ENCODE peak calls at places on chromosomes 12 and 14, in five cellular contexts. K is fibroblast of lung, P is coronary artery, V is endodermal cell, L is cardiac fibroblast. U is an unnamed sample.

GRCh38 chr12:77493311-77493710 is 337.4 kb upstream of the NAV3 start:
- DNase-seq in K (no peak), P (no peak), V (no peak), L (no peak), U (peak)

GRCh38 chr12:117980621-117981020 is 11.8 kb upstream of the KSR2 start:
- DNase-seq in K (no peak), P (no peak), V (no peak), L (no peak), U (no peak)

GRCh38 chr12:44837114-44837800 is 38.9 kb downstream of the NELL2 start:
- DNase-seq in K (no peak), P (no peak), V (no peak), L (no peak), U (no peak)

GRCh38 chr12:12449533-12450025 is 92.7 kb downstream of the BORCS5 start:
- DNase-seq in K (peak), P (no peak), V (no peak), L (peak), U (no peak)

GRCh38 chr12:113232232-113232615 is 11.0 kb downstream of the TPCN1 start:
- DNase-seq in K (no peak), P (no peak), V (no peak), L (no peak), U (no peak)

GRCh38 chr12:112685321-112685720 is 106.2 kb upstream of the RPH3A start:
- DNase-seq in K (no peak), P (no peak), V (no peak), L (no peak), U (no peak)

GRCh38 chr12:101732318-101732717 is 6.9 kb downstream of the SYCP3 start:
- DNase-seq in K (no peak), P (no peak), V (no peak), L (no peak), U (no peak)

GRCh38 chr12:108455706-108456105 is 59.4 kb upstream of the FICD start:
- DNase-seq in K (no peak), P (no peak), V (no peak), L (no peak), U (no peak)

GRCh38 chr14:59274991-59275391 is 86.5 kb downstream of the DAAM1 start:
- DNase-seq in K (no peak), P (no peak), V (no peak), L (no peak), U (no peak)

GRCh38 chr12:105481906-105482305 is 151.4 kb downstream of the C12orf75 start:
- DNase-seq in K (no peak), P (no peak), V (no peak), L (no peak), U (no peak)

GRCh38 chr12:15346488-15346887 is 24.2 kb downstream of the PTPRO start:
- DNase-seq in K (no peak), P (no peak), V (no peak), L (no peak), U (no peak)

GRCh38 chr14:31692376-31692781 is 131.2 kb downstream of the NUBPL start:
- DNase-seq in K (peak), P (no peak), V (no peak), L (peak), U (peak)

GRCh38 chr12:7162691-7163114 is 26.8 kb upstream of the PEX5 start:
- DNase-seq in K (no peak), P (no peak), V (peak), L (peak), U (peak)

GRCh38 chr12:116892318-116892717 is 11.1 kb upstream of the HRK start:
- DNase-seq in K (no peak), P (no peak), V (peak), L (no peak), U (no peak)

GRCh38 chr12:71201136-71201679 is 43.4 kb upstream of the TSPAN8 start:
- DNase-seq in K (no peak), P (no peak), V (no peak), L (no peak), U (no peak)

GRCh38 chr12:119302334-119303132 is 32.0 kb upstream of the CCDC60 start:
- DNase-seq in K (no peak), P (no peak), V (peak), L (no peak), U (no peak)

GRCh38 chr12:113874999-113875561 is 91.0 kb downstream of the RBM19 start:
- DNase-seq in K (peak), P (no peak), V (no peak), L (peak), U (peak)

GRCh38 chr12:18861287-18861858 is 123.5 kb downstream of the CAPZA3 start:
- DNase-seq in K (peak), P (no peak), V (no peak), L (peak), U (peak)

GRCh38 chr12:15851919-15852318 is 30.3 kb upstream of the STRAP start:
- DNase-seq in K (no peak), P (no peak), V (no peak), L (peak), U (no peak)

GRCh38 chr14:101462726-101463565 is 98.3 kb upstream of the DIO3 start:
- DNase-seq in K (no peak), P (peak), V (peak), L (no peak), U (no peak)

GRCh38 chr12:124482901-124483799 is 84.3 kb downstream of the NCOR2 start:
- DNase-seq in K (no peak), P (no peak), V (no peak), L (no peak), U (no peak)

GRCh38 chr12:11927311-11927935 is 143.3 kb upstream of the BCL2L14 start:
- DNase-seq in K (peak), P (no peak), V (peak), L (peak), U (peak)

GRCh38 chr14:90788031-90788430 is 28.2 kb downstream of the TTC7B start:
- DNase-seq in K (no peak), P (peak), V (peak), L (no peak), U (no peak)

GRCh38 chr14:37569729-37570128 is 25.3 kb downstream of the FOXA1 start:
- DNase-seq in K (no peak), P (no peak), V (no peak), L (no peak), U (no peak)

GRCh38 chr14:101002738-101003137 is 99.2 kb upstream of the RTL1 start:
- DNase-seq in K (no peak), P (no peak), V (no peak), L (no peak), U (no peak)

GRCh38 chr14:70622111-70622712 is 19.5 kb upstream of the TTC9 start:
- DNase-seq in K (peak), P (no peak), V (peak), L (peak), U (peak)

GRCh38 chr14:21106506-21107359 is 5.9 kb downstream of the TMEM253 start:
- DNase-seq in K (peak), P (peak), V (peak), L (peak), U (peak)
- H3K4me3 ChIP-seq in K (no peak), P (peak), V (no peak), L (no peak), U (no peak)

DNA sequence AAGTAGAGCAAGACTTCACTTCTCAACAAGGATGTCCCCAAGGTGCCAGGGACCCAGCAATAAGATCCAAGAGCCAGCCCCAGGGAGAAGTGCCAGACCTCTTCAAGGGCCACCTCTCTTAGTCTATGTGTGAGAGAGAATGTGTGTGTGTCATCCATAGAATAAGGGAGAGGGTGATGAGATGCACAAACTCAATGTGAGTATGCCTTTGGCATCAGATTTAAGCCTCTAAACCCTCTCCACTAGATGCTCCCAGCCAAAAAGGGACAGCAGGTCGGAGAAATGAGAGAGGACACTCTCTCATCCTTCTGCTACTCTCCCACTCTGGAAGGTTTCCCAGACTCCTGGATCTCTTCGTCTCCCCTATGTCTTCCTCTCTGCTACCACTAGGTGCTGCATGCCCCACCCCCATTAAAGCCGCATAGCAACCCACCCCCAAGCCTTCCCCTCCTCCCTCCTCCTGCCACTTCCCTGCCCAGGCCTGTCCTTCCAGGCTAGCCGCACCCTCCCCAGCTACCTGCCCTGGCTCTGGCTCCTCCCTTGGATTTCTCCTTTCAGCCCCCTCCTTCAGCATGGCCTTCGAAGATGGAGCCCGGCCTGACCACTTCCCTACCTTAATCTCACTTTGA is 7.6 kb downstream of the RARG start:
- DNase-seq in K (no peak), P (peak), V (peak), L (no peak), U (no peak)
- TF ChIP-seq CTCF in K (no peak), P (no peak), V (peak), L (peak), U (peak)

DNA sequence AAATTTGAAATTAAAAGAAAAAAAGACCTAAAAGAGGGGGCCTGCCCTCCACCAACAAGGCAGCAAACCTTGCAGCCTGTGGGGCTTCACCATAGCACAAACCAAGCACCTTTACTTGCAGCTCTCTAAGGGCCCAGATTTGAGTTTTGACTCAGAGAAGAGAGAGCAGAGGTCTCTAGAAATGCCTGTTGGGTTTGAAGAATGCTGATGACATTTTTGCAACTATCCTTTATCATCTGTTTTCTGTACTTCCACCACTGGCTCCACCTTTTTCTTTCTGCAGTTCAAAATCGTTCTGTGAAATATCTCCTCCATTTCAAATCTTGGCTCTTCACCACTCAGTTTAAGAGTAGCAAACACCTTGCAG is 83.8 kb upstream of the HMGA2 start:
- DNase-seq in K (no peak), P (no peak), V (no peak), L (no peak), U (no peak)
- H3K4me3 ChIP-seq in K (peak), P (peak), V (peak), L (peak), U (no peak)

DNA sequence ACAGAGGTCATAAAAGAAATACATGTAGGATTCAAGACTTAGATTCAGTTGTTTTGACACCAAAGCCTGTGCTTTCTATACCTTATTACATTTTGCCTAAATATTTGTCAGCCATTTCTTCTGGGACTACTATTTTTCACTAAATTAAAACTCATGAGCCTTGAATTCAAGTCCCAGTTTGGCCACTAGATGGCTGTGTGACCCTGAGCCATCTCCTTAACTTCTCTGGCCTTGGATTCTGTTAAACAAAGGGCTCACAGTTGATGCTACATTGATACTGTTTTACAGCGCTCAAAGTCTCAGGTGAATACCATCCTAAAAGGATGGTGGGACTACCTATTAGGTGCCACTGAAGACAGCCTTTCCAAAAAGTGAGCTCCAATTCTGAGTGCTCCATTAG is 39.6 kb upstream of the CCDC198 start:
- DNase-seq in K (peak), P (no peak), V (peak), L (peak), U (peak)
- TF ChIP-seq CTCF in K (peak), P (no peak), V (peak), L (peak), U (peak)

GRCh38 chr12:46276756-46277155 is 7.9 kb upstream of the SLC38A1 start:
- DNase-seq in K (no peak), P (no peak), V (no peak), L (no peak), U (no peak)
- H3K4me3 ChIP-seq in K (no peak), P (no peak), V (no peak), L (no peak), U (no peak)

GRCh38 chr12:55737581-55738112 is 5.3 kb upstream of the GDF11 start:
- DNase-seq in K (no peak), P (no peak), V (no peak), L (no peak), U (no peak)
- TF ChIP-seq CTCF in K (no peak), P (no peak), V (no peak), L (no peak), U (no peak)

DNA sequence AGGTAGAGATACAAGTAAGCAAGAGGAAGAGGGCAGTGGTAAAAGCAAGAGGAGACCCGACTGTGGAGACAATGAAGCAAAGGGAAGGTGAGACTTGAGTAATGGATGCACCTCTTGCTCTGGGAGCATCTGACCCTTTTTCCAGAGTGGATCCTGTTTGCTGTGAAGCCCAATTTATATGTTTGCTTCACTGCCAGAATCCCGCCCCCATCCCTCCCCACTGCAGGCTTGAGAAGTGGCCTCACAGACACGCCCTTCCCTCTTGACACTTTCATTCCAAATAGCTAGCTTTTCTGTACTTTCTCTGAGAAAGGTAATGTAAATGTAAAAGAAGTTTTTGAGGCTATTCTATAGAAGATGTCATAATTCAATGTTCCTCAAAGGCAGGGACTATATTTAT is 673 bp upstream of the PFKM start:
- DNase-seq in K (no peak), P (no peak), V (peak), L (no peak), U (no peak)
- H3K4me3 ChIP-seq in K (peak), P (peak), V (peak), L (no peak), U (peak)

U was measured in fibroblast of the aortic adventitia.